ENCODE peak calls at places on chromosomes 2 and 18, in ten cellular contexts. One of them, this sample, is unnamed.

GRCh38 chr2:51920509-51920908 is 888.6 kb upstream of the NRXN1 start:
- DNase-seq in M059J: peak; percentile 2
- DNase-seq in germinal center: no peak
- DNase-seq in astrocyte of the spinal cord: no peak
- DNase-seq in nephron progenitor cell: no peak
- DNase-seq in GM12891: no peak
- DNase-seq in small intestine: no peak
- DNase-seq in keratinocyte: no peak
- DNase-seq in activated T-cell treated with anti-CD3 and anti-CD28 coated beads, Interleukin-2, amount 50 U/mL, for 72 hours: no peak
- DNase-seq in mesenteric fat pad: no peak
- DNase-seq in this sample: no peak

GRCh38 chr2:190759749-190760213 is 110.9 kb downstream of the NAB1 start:
- DNase-seq in astrocyte of the spinal cord: peak; percentile 80
- DNase-seq in germinal center: no peak
- DNase-seq in mesenteric fat pad: no peak
- DNase-seq in GM12891: no peak
- DNase-seq in activated T-cell treated with anti-CD3 and anti-CD28 coated beads, Interleukin-2, amount 50 U/mL, for 72 hours: no peak
- DNase-seq in small intestine: peak; percentile 49
- DNase-seq in keratinocyte: no peak
- DNase-seq in nephron progenitor cell: no peak
- DNase-seq in M059J: peak; percentile 89
- DNase-seq in this sample: no peak

GRCh38 chr2:43127208-43127940 is 99.0 kb downstream of the ZFP36L2 start:
- DNase-seq in GM12891: peak; percentile 78
- DNase-seq in germinal center: peak; percentile 86
- DNase-seq in small intestine: peak; percentile 67
- DNase-seq in keratinocyte: no peak
- DNase-seq in nephron progenitor cell: peak; percentile 62
- DNase-seq in M059J: peak; percentile 20
- DNase-seq in mesenteric fat pad: peak; percentile 92
- DNase-seq in activated T-cell treated with anti-CD3 and anti-CD28 coated beads, Interleukin-2, amount 50 U/mL, for 72 hours: peak; percentile 87
- DNase-seq in astrocyte of the spinal cord: no peak
- DNase-seq in this sample: peak; percentile 93

GRCh38 chr18:73040247-73040646 is 172.5 kb upstream of the NETO1 start:
- DNase-seq in GM12891: no peak
- DNase-seq in activated T-cell treated with anti-CD3 and anti-CD28 coated beads, Interleukin-2, amount 50 U/mL, for 72 hours: no peak
- DNase-seq in mesenteric fat pad: no peak
- DNase-seq in M059J: no peak
- DNase-seq in astrocyte of the spinal cord: no peak
- DNase-seq in nephron progenitor cell: no peak
- DNase-seq in germinal center: no peak
- DNase-seq in small intestine: no peak
- DNase-seq in keratinocyte: no peak
- DNase-seq in this sample: no peak

GRCh38 chr2:240121190-240121589 is 14.9 kb downstream of the COPS9 start:
- DNase-seq in mesenteric fat pad: no peak
- DNase-seq in nephron progenitor cell: no peak
- DNase-seq in germinal center: no peak
- DNase-seq in GM12891: no peak
- DNase-seq in M059J: no peak
- DNase-seq in small intestine: no peak
- DNase-seq in keratinocyte: no peak
- DNase-seq in astrocyte of the spinal cord: no peak
- DNase-seq in activated T-cell treated with anti-CD3 and anti-CD28 coated beads, Interleukin-2, amount 50 U/mL, for 72 hours: no peak
- DNase-seq in this sample: peak; percentile 47

GRCh38 chr2:220227272-220227920 is 600.0 kb downstream of the SLC4A3 start:
- DNase-seq in activated T-cell treated with anti-CD3 and anti-CD28 coated beads, Interleukin-2, amount 50 U/mL, for 72 hours: no peak
- DNase-seq in M059J: peak; percentile 61
- DNase-seq in small intestine: no peak
- DNase-seq in keratinocyte: no peak
- DNase-seq in mesenteric fat pad: no peak
- DNase-seq in astrocyte of the spinal cord: peak; percentile 62
- DNase-seq in nephron progenitor cell: no peak
- DNase-seq in GM12891: no peak
- DNase-seq in germinal center: no peak
- DNase-seq in this sample: no peak

GRCh38 chr2:220215785-220216184 is 588.4 kb downstream of the SLC4A3 start:
- DNase-seq in small intestine: no peak
- DNase-seq in M059J: no peak
- DNase-seq in GM12891: no peak
- DNase-seq in germinal center: no peak
- DNase-seq in activated T-cell treated with anti-CD3 and anti-CD28 coated beads, Interleukin-2, amount 50 U/mL, for 72 hours: no peak
- DNase-seq in astrocyte of the spinal cord: no peak
- DNase-seq in nephron progenitor cell: no peak
- DNase-seq in keratinocyte: no peak
- DNase-seq in mesenteric fat pad: no peak
- DNase-seq in this sample: no peak

GRCh38 chr2:177245010-177245422 is 19.5 kb downstream of the NFE2L2 start:
- DNase-seq in M059J: peak; percentile 95
- DNase-seq in GM12891: no peak
- DNase-seq in astrocyte of the spinal cord: peak; percentile 85
- DNase-seq in keratinocyte: no peak
- DNase-seq in small intestine: no peak
- DNase-seq in nephron progenitor cell: no peak
- DNase-seq in activated T-cell treated with anti-CD3 and anti-CD28 coated beads, Interleukin-2, amount 50 U/mL, for 72 hours: no peak
- DNase-seq in germinal center: no peak
- DNase-seq in mesenteric fat pad: no peak
- DNase-seq in this sample: no peak

GRCh38 chr2:192957425-192957824 is 762.7 kb upstream of the TMEFF2 start:
- DNase-seq in GM12891: no peak
- DNase-seq in activated T-cell treated with anti-CD3 and anti-CD28 coated beads, Interleukin-2, amount 50 U/mL, for 72 hours: no peak
- DNase-seq in nephron progenitor cell: no peak
- DNase-seq in germinal center: no peak
- DNase-seq in keratinocyte: no peak
- DNase-seq in astrocyte of the spinal cord: no peak
- DNase-seq in mesenteric fat pad: no peak
- DNase-seq in small intestine: no peak
- DNase-seq in M059J: no peak
- DNase-seq in this sample: no peak

GRCh38 chr18:8800876-8801262 is 95.5 kb downstream of the MTCL1 start:
- DNase-seq in GM12891: no peak
- DNase-seq in keratinocyte: no peak
- DNase-seq in small intestine: no peak
- DNase-seq in nephron progenitor cell: no peak
- DNase-seq in germinal center: no peak
- DNase-seq in astrocyte of the spinal cord: no peak
- DNase-seq in activated T-cell treated with anti-CD3 and anti-CD28 coated beads, Interleukin-2, amount 50 U/mL, for 72 hours: no peak
- DNase-seq in M059J: no peak
- DNase-seq in mesenteric fat pad: no peak
- DNase-seq in this sample: no peak

GRCh38 chr18:79801217-79801616 is 3.5 kb downstream of the KCNG2 start:
- DNase-seq in mesenteric fat pad: peak; percentile 78
- DNase-seq in small intestine: no peak
- DNase-seq in germinal center: no peak
- DNase-seq in activated T-cell treated with anti-CD3 and anti-CD28 coated beads, Interleukin-2, amount 50 U/mL, for 72 hours: no peak
- DNase-seq in nephron progenitor cell: no peak
- DNase-seq in astrocyte of the spinal cord: no peak
- DNase-seq in keratinocyte: no peak
- DNase-seq in GM12891: no peak
- DNase-seq in M059J: no peak
- DNase-seq in this sample: no peak

GRCh38 chr2:8606226-8606625 is 75.6 kb upstream of the ID2 start:
- DNase-seq in activated T-cell treated with anti-CD3 and anti-CD28 coated beads, Interleukin-2, amount 50 U/mL, for 72 hours: peak; percentile 34
- DNase-seq in keratinocyte: no peak
- DNase-seq in small intestine: no peak
- DNase-seq in GM12891: peak; percentile 49
- DNase-seq in M059J: no peak
- DNase-seq in astrocyte of the spinal cord: no peak
- DNase-seq in germinal center: no peak
- DNase-seq in mesenteric fat pad: no peak
- DNase-seq in nephron progenitor cell: no peak
- DNase-seq in this sample: peak; percentile 31

GRCh38 chr2:74694281-74694680 is 40.2 kb downstream of the SEMA4F start:
- DNase-seq in M059J: no peak
- DNase-seq in activated T-cell treated with anti-CD3 and anti-CD28 coated beads, Interleukin-2, amount 50 U/mL, for 72 hours: no peak
- DNase-seq in keratinocyte: no peak
- DNase-seq in germinal center: no peak
- DNase-seq in mesenteric fat pad: no peak
- DNase-seq in astrocyte of the spinal cord: no peak
- DNase-seq in small intestine: peak; percentile 47
- DNase-seq in GM12891: no peak
- DNase-seq in nephron progenitor cell: no peak
- DNase-seq in this sample: no peak

GRCh38 chr2:15223887-15224286 is 337.2 kb downstream of the NBAS start:
- DNase-seq in keratinocyte: peak; percentile 17
- DNase-seq in mesenteric fat pad: no peak
- DNase-seq in activated T-cell treated with anti-CD3 and anti-CD28 coated beads, Interleukin-2, amount 50 U/mL, for 72 hours: no peak
- DNase-seq in astrocyte of the spinal cord: peak; percentile 73
- DNase-seq in nephron progenitor cell: no peak
- DNase-seq in GM12891: no peak
- DNase-seq in M059J: peak; percentile 81
- DNase-seq in germinal center: no peak
- DNase-seq in small intestine: no peak
- DNase-seq in this sample: no peak

GRCh38 chr2:5867045-5867444 is 174.9 kb downstream of the SOX11 start:
- DNase-seq in keratinocyte: no peak
- DNase-seq in activated T-cell treated with anti-CD3 and anti-CD28 coated beads, Interleukin-2, amount 50 U/mL, for 72 hours: no peak
- DNase-seq in mesenteric fat pad: no peak
- DNase-seq in small intestine: no peak
- DNase-seq in germinal center: no peak
- DNase-seq in astrocyte of the spinal cord: no peak
- DNase-seq in GM12891: no peak
- DNase-seq in nephron progenitor cell: no peak
- DNase-seq in M059J: no peak
- DNase-seq in this sample: no peak

GRCh38 chr2:6103949-6104348 is 411.8 kb downstream of the SOX11 start:
- DNase-seq in small intestine: peak; percentile 29
- DNase-seq in GM12891: no peak
- DNase-seq in nephron progenitor cell: no peak
- DNase-seq in germinal center: no peak
- DNase-seq in astrocyte of the spinal cord: no peak
- DNase-seq in keratinocyte: no peak
- DNase-seq in activated T-cell treated with anti-CD3 and anti-CD28 coated beads, Interleukin-2, amount 50 U/mL, for 72 hours: no peak
- DNase-seq in mesenteric fat pad: no peak
- DNase-seq in M059J: no peak
- DNase-seq in this sample: no peak

GRCh38 chr18:29779096-29779495 is 1263.4 kb downstream of the DSC3 start:
- DNase-seq in GM12891: no peak
- DNase-seq in small intestine: no peak
- DNase-seq in activated T-cell treated with anti-CD3 and anti-CD28 coated beads, Interleukin-2, amount 50 U/mL, for 72 hours: no peak
- DNase-seq in nephron progenitor cell: no peak
- DNase-seq in mesenteric fat pad: no peak
- DNase-seq in M059J: no peak
- DNase-seq in astrocyte of the spinal cord: no peak
- DNase-seq in germinal center: no peak
- DNase-seq in keratinocyte: no peak
- DNase-seq in this sample: no peak

GRCh38 chr2:96913398-96914202 is 43.7 kb upstream of the SEMA4C start:
- DNase-seq in small intestine: peak; percentile 21
- DNase-seq in M059J: no peak
- DNase-seq in keratinocyte: no peak
- DNase-seq in nephron progenitor cell: no peak
- DNase-seq in mesenteric fat pad: no peak
- DNase-seq in activated T-cell treated with anti-CD3 and anti-CD28 coated beads, Interleukin-2, amount 50 U/mL, for 72 hours: peak; percentile 44
- DNase-seq in astrocyte of the spinal cord: no peak
- DNase-seq in GM12891: no peak
- DNase-seq in germinal center: peak; percentile 25
- DNase-seq in this sample: peak; percentile 72

GRCh38 chr18:63686871-63687270 is 15.9 kb upstream of the SERPINB11 start:
- DNase-seq in M059J: no peak
- DNase-seq in small intestine: no peak
- DNase-seq in germinal center: no peak
- DNase-seq in GM12891: no peak
- DNase-seq in nephron progenitor cell: no peak
- DNase-seq in astrocyte of the spinal cord: no peak
- DNase-seq in mesenteric fat pad: no peak
- DNase-seq in keratinocyte: no peak
- DNase-seq in activated T-cell treated with anti-CD3 and anti-CD28 coated beads, Interleukin-2, amount 50 U/mL, for 72 hours: no peak
- DNase-seq in this sample: no peak

GRCh38 chr18:46431522-46432171 is 225.4 kb downstream of the LOXHD1 start:
- DNase-seq in astrocyte of the spinal cord: no peak
- DNase-seq in mesenteric fat pad: no peak
- DNase-seq in M059J: no peak
- DNase-seq in activated T-cell treated with anti-CD3 and anti-CD28 coated beads, Interleukin-2, amount 50 U/mL, for 72 hours: no peak
- DNase-seq in GM12891: no peak
- DNase-seq in germinal center: no peak
- DNase-seq in keratinocyte: no peak
- DNase-seq in nephron progenitor cell: no peak
- DNase-seq in small intestine: no peak
- DNase-seq in this sample: no peak

GRCh38 chr2:151907933-151908882 is 80.0 kb upstream of the ARL5A start:
- DNase-seq in GM12891: no peak
- DNase-seq in germinal center: no peak
- DNase-seq in small intestine: no peak
- DNase-seq in mesenteric fat pad: no peak
- DNase-seq in activated T-cell treated with anti-CD3 and anti-CD28 coated beads, Interleukin-2, amount 50 U/mL, for 72 hours: no peak
- DNase-seq in nephron progenitor cell: no peak
- DNase-seq in astrocyte of the spinal cord: no peak
- DNase-seq in keratinocyte: no peak
- DNase-seq in M059J: peak; percentile 4
- DNase-seq in this sample: no peak